ENCODE peak calls at places on chromosome 14, in seven cellular contexts. One of them, this sample, is unnamed.
A peak's percentile ranks its signal among the peaks of the same experiment; 100 is the strongest.

GRCh38 chr14:99430491-99430890 is 50.2 kb downstream of the SETD3 start:
- DNase-seq in endothelial cell of umbilical vein: peak; percentile 13
- DNase-seq in tibial artery: no peak
- DNase-seq in SJSA1: no peak
- DNase-seq in left ventricle myocardium inferior: no peak
- DNase-seq in aorta: no peak
- DNase-seq in caudate nucleus: no peak
- DNase-seq in this sample: no peak

GRCh38 chr14:60965402-60965801 is 15.5 kb downstream of the TRMT5 start:
- DNase-seq in endothelial cell of umbilical vein: peak; percentile 81
- DNase-seq in tibial artery: no peak
- DNase-seq in SJSA1: no peak
- DNase-seq in left ventricle myocardium inferior: no peak
- DNase-seq in aorta: no peak
- DNase-seq in caudate nucleus: no peak
- DNase-seq in this sample: no peak

GRCh38 chr14:73723799-73724621 is 9.8 kb upstream of the PNMA1 start:
- DNase-seq in endothelial cell of umbilical vein: peak; percentile 85
- DNase-seq in tibial artery: peak; percentile 95
- DNase-seq in SJSA1: no peak
- DNase-seq in left ventricle myocardium inferior: peak; percentile 70
- DNase-seq in aorta: peak; percentile 93
- DNase-seq in caudate nucleus: no peak
- DNase-seq in this sample: peak; percentile 92

GRCh38 chr14:27371868-27372267 is 774.0 kb upstream of the NOVA1 start:
- DNase-seq in endothelial cell of umbilical vein: no peak
- DNase-seq in tibial artery: no peak
- DNase-seq in SJSA1: no peak
- DNase-seq in left ventricle myocardium inferior: no peak
- DNase-seq in aorta: no peak
- DNase-seq in caudate nucleus: no peak
- DNase-seq in this sample: no peak

GRCh38 chr14:29587046-29587445 is 340.6 kb downstream of the PRKD1 start:
- DNase-seq in endothelial cell of umbilical vein: no peak
- DNase-seq in tibial artery: no peak
- DNase-seq in SJSA1: no peak
- DNase-seq in left ventricle myocardium inferior: no peak
- DNase-seq in aorta: no peak
- DNase-seq in caudate nucleus: no peak
- DNase-seq in this sample: no peak

GRCh38 chr14:62329427-62329826 is 567.2 kb downstream of the SNAPC1 start:
- DNase-seq in endothelial cell of umbilical vein: no peak
- DNase-seq in tibial artery: no peak
- DNase-seq in SJSA1: peak; percentile 46
- DNase-seq in left ventricle myocardium inferior: no peak
- DNase-seq in aorta: no peak
- DNase-seq in caudate nucleus: no peak
- DNase-seq in this sample: no peak

GRCh38 chr14:103132381-103133212 is 9.3 kb downstream of the TNFAIP2 start:
- DNase-seq in endothelial cell of umbilical vein: no peak
- DNase-seq in tibial artery: no peak
- DNase-seq in SJSA1: peak; percentile 76
- DNase-seq in left ventricle myocardium inferior: no peak
- DNase-seq in aorta: no peak
- DNase-seq in caudate nucleus: no peak
- DNase-seq in this sample: no peak

GRCh38 chr14:28870033-28870564 is 103.5 kb downstream of the FOXG1 start:
- DNase-seq in endothelial cell of umbilical vein: no peak
- DNase-seq in tibial artery: no peak
- DNase-seq in SJSA1: no peak
- DNase-seq in left ventricle myocardium inferior: no peak
- DNase-seq in aorta: no peak
- DNase-seq in caudate nucleus: no peak
- DNase-seq in this sample: no peak

GRCh38 chr14:92248638-92249037 is 74.3 kb upstream of the SLC24A4 start:
- DNase-seq in endothelial cell of umbilical vein: no peak
- DNase-seq in tibial artery: no peak
- DNase-seq in SJSA1: no peak
- DNase-seq in left ventricle myocardium inferior: no peak
- DNase-seq in aorta: no peak
- DNase-seq in caudate nucleus: no peak
- DNase-seq in this sample: no peak

GRCh38 chr14:92417759-92418158 is 94.8 kb downstream of the SLC24A4 start:
- DNase-seq in endothelial cell of umbilical vein: no peak
- DNase-seq in tibial artery: no peak
- DNase-seq in SJSA1: no peak
- DNase-seq in left ventricle myocardium inferior: no peak
- DNase-seq in aorta: no peak
- DNase-seq in caudate nucleus: no peak
- DNase-seq in this sample: no peak

GRCh38 chr14:75003250-75004027 is 718 bp downstream of the EIF2B2 start:
- DNase-seq in endothelial cell of umbilical vein: peak; percentile 42
- DNase-seq in tibial artery: no peak
- DNase-seq in SJSA1: no peak
- DNase-seq in left ventricle myocardium inferior: no peak
- DNase-seq in aorta: no peak
- DNase-seq in caudate nucleus: no peak
- DNase-seq in this sample: no peak

GRCh38 chr14:86221000-86221399 is 691.1 kb downstream of the FLRT2 start:
- DNase-seq in endothelial cell of umbilical vein: no peak
- DNase-seq in tibial artery: no peak
- DNase-seq in SJSA1: no peak
- DNase-seq in left ventricle myocardium inferior: no peak
- DNase-seq in aorta: no peak
- DNase-seq in caudate nucleus: no peak
- DNase-seq in this sample: no peak

GRCh38 chr14:93717968-93718320 is 70.3 kb downstream of the PRIMA1 start:
- DNase-seq in endothelial cell of umbilical vein: no peak
- DNase-seq in tibial artery: no peak
- DNase-seq in SJSA1: no peak
- DNase-seq in left ventricle myocardium inferior: no peak
- DNase-seq in aorta: no peak
- DNase-seq in caudate nucleus: no peak
- DNase-seq in this sample: no peak

GRCh38 chr14:106691601-106692291 is 1165.4 kb downstream of the TMEM121 start:
- DNase-seq in endothelial cell of umbilical vein: no peak
- DNase-seq in tibial artery: no peak
- DNase-seq in SJSA1: no peak
- DNase-seq in left ventricle myocardium inferior: peak; percentile 14
- DNase-seq in aorta: peak; percentile 76
- DNase-seq in caudate nucleus: no peak
- DNase-seq in this sample: peak; percentile 55

GRCh38 chr14:70942342-70942706 is 35.1 kb downstream of the PCNX1 start:
- DNase-seq in endothelial cell of umbilical vein: no peak
- DNase-seq in tibial artery: no peak
- DNase-seq in SJSA1: no peak
- DNase-seq in left ventricle myocardium inferior: no peak
- DNase-seq in aorta: no peak
- DNase-seq in caudate nucleus: no peak
- DNase-seq in this sample: no peak

GRCh38 chr14:81400202-81400678 is at the start of gene STON2:
- DNase-seq in endothelial cell of umbilical vein: no peak
- DNase-seq in tibial artery: no peak
- DNase-seq in SJSA1: no peak
- DNase-seq in left ventricle myocardium inferior: no peak
- DNase-seq in aorta: no peak
- DNase-seq in caudate nucleus: no peak
- DNase-seq in this sample: peak; percentile 67

GRCh38 chr14:81402123-81402495 is 2.0 kb upstream of the STON2 start:
- DNase-seq in endothelial cell of umbilical vein: no peak
- DNase-seq in tibial artery: no peak
- DNase-seq in SJSA1: no peak
- DNase-seq in left ventricle myocardium inferior: no peak
- DNase-seq in aorta: no peak
- DNase-seq in caudate nucleus: no peak
- DNase-seq in this sample: no peak

GRCh38 chr14:81398196-81398891 is 1.8 kb downstream of the STON2 start:
- DNase-seq in endothelial cell of umbilical vein: no peak
- DNase-seq in tibial artery: no peak
- DNase-seq in SJSA1: no peak
- DNase-seq in left ventricle myocardium inferior: no peak
- DNase-seq in aorta: no peak
- DNase-seq in caudate nucleus: no peak
- DNase-seq in this sample: no peak

GRCh38 chr14:81400852-81401251 is 728 bp upstream of the STON2 start:
- DNase-seq in endothelial cell of umbilical vein: no peak
- DNase-seq in tibial artery: peak; percentile 86
- DNase-seq in SJSA1: no peak
- DNase-seq in left ventricle myocardium inferior: no peak
- DNase-seq in aorta: peak; percentile 81
- DNase-seq in caudate nucleus: no peak
- DNase-seq in this sample: peak; percentile 81

DNA sequence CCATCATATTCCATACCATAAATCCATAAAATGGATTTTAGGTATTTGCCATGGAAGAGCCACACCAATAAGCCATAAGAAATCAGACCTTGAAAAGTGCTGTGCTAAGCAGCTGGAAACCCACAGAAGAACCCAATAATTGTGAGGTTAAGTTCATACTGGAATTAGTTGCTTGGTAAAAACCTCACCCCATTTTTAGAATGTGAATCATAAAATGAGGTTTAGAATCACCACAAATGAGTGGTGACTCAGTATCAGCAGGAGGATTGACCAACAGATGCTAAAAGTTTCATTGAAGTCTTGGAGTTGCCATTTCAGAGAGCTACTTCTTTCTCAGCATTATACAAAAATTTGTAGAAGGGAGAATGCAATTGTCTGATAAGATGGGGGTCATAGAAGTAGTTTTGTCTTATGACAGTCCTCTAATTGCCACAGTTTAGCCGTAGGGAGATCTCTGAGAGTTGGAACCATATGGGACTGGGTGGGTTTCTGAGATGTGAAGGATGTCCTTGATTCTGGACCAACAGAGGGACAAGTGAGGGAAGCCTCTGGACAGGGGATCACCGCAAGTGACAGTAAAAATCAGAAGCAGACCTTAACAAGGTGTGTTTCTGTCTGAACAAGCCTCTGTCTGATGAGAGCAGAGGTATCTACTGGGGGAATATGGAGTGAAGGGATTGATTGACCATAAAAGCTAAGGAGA is 1.4 kb upstream of the STON2 start:
- DNase-seq in endothelial cell of umbilical vein: no peak
- DNase-seq in tibial artery: no peak
- DNase-seq in SJSA1: no peak
- DNase-seq in left ventricle myocardium inferior: no peak
- DNase-seq in aorta: no peak
- DNase-seq in caudate nucleus: no peak
- DNase-seq in this sample: no peak
- H3K27ac ChIP-seq in endothelial cell of umbilical vein: no peak overlapping the region
- H3K27ac ChIP-seq in tibial artery: no peak overlapping the region
- H3K27ac ChIP-seq in SJSA1: no peak overlapping the region
- H3K27ac ChIP-seq in left ventricle myocardium inferior: peak overlapping the region; percentile 21
- H3K27ac ChIP-seq in aorta: no peak overlapping the region
- H3K27ac ChIP-seq in caudate nucleus: peak overlapping the region; percentile 64
- H3K27ac ChIP-seq in this sample: peak overlapping the region; percentile 88

GRCh38 chr14:95336192-95336760 is 16.6 kb upstream of the CLMN start:
- DNase-seq in endothelial cell of umbilical vein: no peak
- DNase-seq in tibial artery: no peak
- DNase-seq in SJSA1: no peak
- DNase-seq in left ventricle myocardium inferior: no peak
- DNase-seq in aorta: no peak
- DNase-seq in caudate nucleus: no peak
- DNase-seq in this sample: no peak
- H3K27ac ChIP-seq in endothelial cell of umbilical vein: no peak overlapping the region
- H3K27ac ChIP-seq in tibial artery: no peak overlapping the region
- H3K27ac ChIP-seq in SJSA1: no peak overlapping the region
- H3K27ac ChIP-seq in left ventricle myocardium inferior: no peak overlapping the region
- H3K27ac ChIP-seq in aorta: no peak overlapping the region
- H3K27ac ChIP-seq in caudate nucleus: no peak overlapping the region
- H3K27ac ChIP-seq in this sample: no peak overlapping the region

GRCh38 chr14:68783408-68784297 is 9.2 kb downstream of the ZFP36L1 start:
- DNase-seq in endothelial cell of umbilical vein: no peak
- DNase-seq in tibial artery: no peak
- DNase-seq in SJSA1: no peak
- DNase-seq in left ventricle myocardium inferior: no peak
- DNase-seq in aorta: no peak
- DNase-seq in caudate nucleus: no peak
- DNase-seq in this sample: no peak

GRCh38 chr14:68784298-68784910 is 8.5 kb downstream of the ZFP36L1 start:
- DNase-seq in endothelial cell of umbilical vein: peak; percentile 14
- DNase-seq in tibial artery: no peak
- DNase-seq in SJSA1: no peak
- DNase-seq in left ventricle myocardium inferior: no peak
- DNase-seq in aorta: no peak
- DNase-seq in caudate nucleus: no peak
- DNase-seq in this sample: peak; percentile 69

GRCh38 chr14:68785817-68786490 is 6.9 kb downstream of the ZFP36L1 start:
- DNase-seq in endothelial cell of umbilical vein: peak; percentile 23
- DNase-seq in tibial artery: no peak
- DNase-seq in SJSA1: no peak
- DNase-seq in left ventricle myocardium inferior: no peak
- DNase-seq in aorta: no peak
- DNase-seq in caudate nucleus: no peak
- DNase-seq in this sample: no peak

GRCh38 chr14:68786491-68787234 is 6.2 kb downstream of the ZFP36L1 start:
- DNase-seq in endothelial cell of umbilical vein: peak; percentile 15
- DNase-seq in tibial artery: no peak
- DNase-seq in SJSA1: no peak
- DNase-seq in left ventricle myocardium inferior: no peak
- DNase-seq in aorta: no peak
- DNase-seq in caudate nucleus: no peak
- DNase-seq in this sample: no peak

DNA sequence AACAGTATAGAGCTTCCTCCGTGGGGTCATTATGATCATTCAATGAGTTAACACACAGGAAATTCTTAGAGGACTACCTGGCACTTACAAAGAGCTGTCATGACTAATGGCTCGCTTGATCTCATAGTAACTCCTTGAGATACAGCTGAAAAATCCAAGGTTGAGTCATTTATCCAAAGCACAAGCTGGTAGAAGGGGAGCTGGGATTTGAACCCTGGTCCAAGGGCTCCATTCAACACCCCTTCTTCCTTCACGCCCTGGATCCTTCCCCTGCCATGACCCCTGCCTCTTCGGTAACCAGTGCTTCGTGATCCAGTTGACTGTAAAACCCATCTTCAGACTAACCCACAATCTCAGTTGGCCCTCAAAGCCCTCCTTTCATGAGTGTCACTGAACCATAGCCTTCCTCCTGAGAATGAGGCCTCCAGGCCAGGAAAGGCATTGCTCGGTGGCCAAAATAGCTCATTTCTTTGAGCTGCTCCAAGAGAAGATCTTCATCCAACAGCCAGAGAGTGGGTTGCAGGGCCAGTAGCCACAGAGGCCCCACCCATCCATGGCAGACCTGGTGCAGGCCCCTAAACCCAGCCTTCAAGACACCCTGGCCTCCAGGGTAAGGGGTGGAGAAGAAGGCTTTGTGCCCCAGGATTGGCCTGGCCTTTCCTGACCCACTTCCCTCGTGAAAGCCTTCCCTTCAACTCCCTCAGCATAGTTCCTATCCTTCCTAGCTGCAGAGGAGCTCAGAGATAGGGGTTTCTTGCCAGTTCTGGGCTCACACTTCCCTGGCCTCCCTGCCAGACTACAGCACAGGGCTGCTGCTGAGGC is 7.7 kb downstream of the ZFP36L1 start:
- DNase-seq in endothelial cell of umbilical vein: peak; percentile 46
- DNase-seq in tibial artery: no peak
- DNase-seq in SJSA1: no peak
- DNase-seq in left ventricle myocardium inferior: no peak
- DNase-seq in aorta: no peak
- DNase-seq in caudate nucleus: no peak
- DNase-seq in this sample: no peak
- H3K27ac ChIP-seq in endothelial cell of umbilical vein: peak overlapping the region; percentile 6
- H3K27ac ChIP-seq in tibial artery: peak overlapping the region; percentile 100
- H3K27ac ChIP-seq in SJSA1: no peak overlapping the region
- H3K27ac ChIP-seq in left ventricle myocardium inferior: peak overlapping the region; percentile 100
- H3K27ac ChIP-seq in aorta: no peak overlapping the region
- H3K27ac ChIP-seq in caudate nucleus: no peak overlapping the region
- H3K27ac ChIP-seq in this sample: peak overlapping the region; percentile 100

GRCh38 chr14:90383731-90384542 is 12.9 kb upstream of the CALM1 start:
- DNase-seq in endothelial cell of umbilical vein: peak; percentile 72
- DNase-seq in tibial artery: peak; percentile 81
- DNase-seq in SJSA1: peak; percentile 52
- DNase-seq in left ventricle myocardium inferior: peak; percentile 65
- DNase-seq in aorta: peak; percentile 85
- DNase-seq in caudate nucleus: peak; percentile 73
- DNase-seq in this sample: peak; percentile 81
- H3K27ac ChIP-seq in endothelial cell of umbilical vein: peak overlapping the region; percentile 97
- H3K27ac ChIP-seq in tibial artery: peak overlapping the region; percentile 100
- H3K27ac ChIP-seq in SJSA1: peak overlapping the region; percentile 98
- H3K27ac ChIP-seq in left ventricle myocardium inferior: peak overlapping the region; percentile 100
- H3K27ac ChIP-seq in aorta: peak overlapping the region; percentile 98
- H3K27ac ChIP-seq in caudate nucleus: peak overlapping the region; percentile 100
- H3K27ac ChIP-seq in this sample: peak overlapping the region; percentile 100

This sample was measured in psoas muscle.